ENCODE peak calls at places on chromosomes 11 and 22, in five cellular contexts. One of them, this sample, is unnamed.

GRCh38 chr11:84413547-84413946 is 1127.4 kb upstream of the CCDC90B start:
- DNase-seq in esophagus squamous epithelium: no peak
- DNase-seq in colonic mucosa: no peak
- DNase-seq in brain microvascular endothelial cell: no peak
- DNase-seq in fibroblast of mammary gland: no peak
- DNase-seq in this sample: no peak

GRCh38 chr11:62504158-62504973 is 42.2 kb downstream of the AHNAK start:
- DNase-seq in esophagus squamous epithelium: no peak
- DNase-seq in colonic mucosa: no peak
- DNase-seq in brain microvascular endothelial cell: no peak
- DNase-seq in fibroblast of mammary gland: no peak
- DNase-seq in this sample: no peak

GRCh38 chr11:126338346-126339055 is 17.0 kb upstream of the ST3GAL4 start:
- DNase-seq in esophagus squamous epithelium: no peak
- DNase-seq in colonic mucosa: no peak
- DNase-seq in brain microvascular endothelial cell: no peak
- DNase-seq in fibroblast of mammary gland: no peak
- DNase-seq in this sample: no peak

GRCh38 chr11:108497317-108498045 is 703 bp downstream of the POGLUT3 start:
- DNase-seq in esophagus squamous epithelium: peak
- DNase-seq in colonic mucosa: peak
- DNase-seq in brain microvascular endothelial cell: peak
- DNase-seq in fibroblast of mammary gland: peak
- DNase-seq in this sample: peak

GRCh38 chr11:100930185-100930778 is 199.3 kb downstream of the PGR start:
- DNase-seq in esophagus squamous epithelium: no peak
- DNase-seq in colonic mucosa: no peak
- DNase-seq in brain microvascular endothelial cell: peak
- DNase-seq in fibroblast of mammary gland: peak
- DNase-seq in this sample: peak

GRCh38 chr11:117807482-117808272 is 10.7 kb upstream of the DSCAML1 start:
- DNase-seq in esophagus squamous epithelium: peak
- DNase-seq in colonic mucosa: peak
- DNase-seq in brain microvascular endothelial cell: peak
- DNase-seq in fibroblast of mammary gland: peak
- DNase-seq in this sample: peak

GRCh38 chr11:77136784-77137420 is 8.9 kb downstream of the MYO7A start:
- DNase-seq in esophagus squamous epithelium: no peak
- DNase-seq in colonic mucosa: no peak
- DNase-seq in brain microvascular endothelial cell: no peak
- DNase-seq in fibroblast of mammary gland: no peak
- DNase-seq in this sample: no peak

GRCh38 chr11:125514336-125515101 is 18.5 kb upstream of the FEZ1 start:
- DNase-seq in esophagus squamous epithelium: no peak
- DNase-seq in colonic mucosa: peak
- DNase-seq in brain microvascular endothelial cell: peak
- DNase-seq in fibroblast of mammary gland: peak
- DNase-seq in this sample: peak

GRCh38 chr11:61642162-61642561 is 38.0 kb upstream of the DAGLA start:
- DNase-seq in esophagus squamous epithelium: no peak
- DNase-seq in colonic mucosa: peak
- DNase-seq in brain microvascular endothelial cell: no peak
- DNase-seq in fibroblast of mammary gland: no peak
- DNase-seq in this sample: no peak

GRCh38 chr11:17471501-17471900 is 5.1 kb downstream of the ABCC8 start:
- DNase-seq in esophagus squamous epithelium: no peak
- DNase-seq in colonic mucosa: no peak
- DNase-seq in brain microvascular endothelial cell: no peak
- DNase-seq in fibroblast of mammary gland: no peak
- DNase-seq in this sample: no peak

GRCh38 chr11:17472467-17472866 is 4.2 kb downstream of the ABCC8 start:
- DNase-seq in esophagus squamous epithelium: no peak
- DNase-seq in colonic mucosa: no peak
- DNase-seq in brain microvascular endothelial cell: no peak
- DNase-seq in fibroblast of mammary gland: no peak
- DNase-seq in this sample: no peak

GRCh38 chr11:17475666-17476316 is 854 bp downstream of the ABCC8 start:
- DNase-seq in esophagus squamous epithelium: no peak
- DNase-seq in colonic mucosa: no peak
- DNase-seq in brain microvascular endothelial cell: no peak
- DNase-seq in fibroblast of mammary gland: no peak
- DNase-seq in this sample: no peak

GRCh38 chr11:17469998-17470397 is 6.6 kb downstream of the ABCC8 start:
- DNase-seq in esophagus squamous epithelium: no peak
- DNase-seq in colonic mucosa: no peak
- DNase-seq in brain microvascular endothelial cell: no peak
- DNase-seq in fibroblast of mammary gland: no peak
- DNase-seq in this sample: no peak

DNA sequence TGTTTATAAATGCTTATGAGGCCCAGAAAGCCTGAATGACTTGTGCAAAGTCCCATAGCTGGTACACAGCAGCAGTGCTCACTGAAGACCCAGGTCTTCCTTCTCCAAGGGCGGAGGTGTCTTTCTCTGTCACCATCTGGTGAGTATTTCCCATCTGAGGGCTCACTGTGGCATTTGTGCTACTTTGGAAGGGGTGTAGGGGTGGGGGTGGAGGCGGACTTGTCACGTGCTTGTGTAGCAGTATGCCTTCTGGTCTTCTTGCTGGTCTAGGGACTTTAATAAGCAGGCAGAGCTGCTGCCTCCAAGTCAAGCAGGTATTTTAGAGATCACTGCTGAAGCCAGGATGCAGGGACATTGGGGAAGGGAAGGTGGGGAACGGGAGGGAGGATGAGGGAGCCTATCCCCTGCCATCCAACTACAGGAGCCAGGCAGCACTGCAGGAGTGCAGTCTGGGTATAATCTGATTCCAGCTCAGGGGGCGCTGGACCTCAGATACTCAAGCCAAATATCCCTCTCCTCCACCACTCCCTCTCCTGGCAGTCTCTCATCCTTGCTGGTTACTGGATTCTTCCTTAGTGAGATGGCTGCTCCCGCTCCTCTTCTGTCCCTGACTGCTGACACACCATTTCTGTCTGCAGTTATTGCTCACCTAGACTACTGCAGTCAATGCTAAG is 3.4 kb downstream of the ABCC8 start:
- DNase-seq in esophagus squamous epithelium: no peak
- DNase-seq in colonic mucosa: no peak
- DNase-seq in brain microvascular endothelial cell: peak
- DNase-seq in fibroblast of mammary gland: no peak
- DNase-seq in this sample: no peak
- TF ChIP-seq CTCF in esophagus squamous epithelium: no peak
- TF ChIP-seq CTCF in colonic mucosa: no peak
- TF ChIP-seq CTCF in brain microvascular endothelial cell: peak
- TF ChIP-seq CTCF in fibroblast of mammary gland: no peak
- TF ChIP-seq CTCF in this sample: no peak

GRCh38 chr22:39529487-39529851 is 3.1 kb downstream of the RPS19BP1 start:
- DNase-seq in esophagus squamous epithelium: no peak
- DNase-seq in colonic mucosa: peak
- DNase-seq in brain microvascular endothelial cell: no peak
- DNase-seq in fibroblast of mammary gland: no peak
- DNase-seq in this sample: no peak

GRCh38 chr22:39528681-39529486 is 3.7 kb downstream of the RPS19BP1 start:
- DNase-seq in esophagus squamous epithelium: peak
- DNase-seq in colonic mucosa: peak
- DNase-seq in brain microvascular endothelial cell: peak
- DNase-seq in fibroblast of mammary gland: peak
- DNase-seq in this sample: peak

GRCh38 chr22:39532215-39533071 is at the start of gene RPS19BP1:
- DNase-seq in esophagus squamous epithelium: peak
- DNase-seq in colonic mucosa: peak
- DNase-seq in brain microvascular endothelial cell: peak
- DNase-seq in fibroblast of mammary gland: peak
- DNase-seq in this sample: peak

GRCh38 chr22:39530136-39530535 is 2.4 kb downstream of the RPS19BP1 start:
- DNase-seq in esophagus squamous epithelium: no peak
- DNase-seq in colonic mucosa: no peak
- DNase-seq in brain microvascular endothelial cell: no peak
- DNase-seq in fibroblast of mammary gland: no peak
- DNase-seq in this sample: no peak

DNA sequence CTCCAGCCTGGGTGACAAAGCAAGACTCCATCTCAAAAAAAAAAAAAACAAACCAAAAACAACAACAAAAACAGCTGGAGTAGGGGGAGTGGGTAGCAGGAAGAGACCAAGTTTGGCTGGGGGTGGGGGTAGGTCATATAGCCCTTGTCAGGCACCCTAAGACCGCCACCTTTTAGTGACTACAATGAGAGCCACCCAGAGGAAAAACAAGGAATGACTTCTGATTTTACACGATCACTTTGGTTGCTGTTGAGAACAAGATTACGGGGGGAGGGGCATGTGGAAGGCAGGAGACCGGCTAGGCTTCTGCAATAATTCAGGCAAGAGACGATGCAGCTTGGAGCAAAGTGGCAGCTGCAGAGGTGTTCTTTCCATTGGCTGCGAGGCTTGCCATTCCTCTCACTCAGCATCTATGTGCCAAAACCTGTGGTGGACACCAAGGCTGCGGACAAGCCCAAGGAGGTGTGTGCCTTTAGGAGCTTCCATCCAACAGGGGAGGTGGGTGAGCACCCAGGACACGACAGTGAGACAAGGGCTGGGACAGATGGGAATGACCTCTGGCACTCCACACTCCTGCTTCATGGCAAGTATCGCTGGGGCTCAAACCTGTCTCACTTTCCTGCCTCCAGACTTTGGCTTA is 1.7 kb downstream of the RPS19BP1 start:
- DNase-seq in esophagus squamous epithelium: no peak
- DNase-seq in colonic mucosa: peak
- DNase-seq in brain microvascular endothelial cell: peak
- DNase-seq in fibroblast of mammary gland: peak
- DNase-seq in this sample: peak
- H3K4me3 ChIP-seq in esophagus squamous epithelium: no peak
- H3K4me3 ChIP-seq in colonic mucosa: no peak
- H3K4me3 ChIP-seq in brain microvascular endothelial cell: no peak
- H3K4me3 ChIP-seq in fibroblast of mammary gland: no peak
- H3K4me3 ChIP-seq in this sample: peak

GRCh38 chr11:9260182-9261146 is 4.7 kb downstream of the DENND5A start:
- DNase-seq in esophagus squamous epithelium: no peak
- DNase-seq in colonic mucosa: no peak
- DNase-seq in brain microvascular endothelial cell: no peak
- DNase-seq in fibroblast of mammary gland: no peak
- DNase-seq in this sample: no peak
- TF ChIP-seq CTCF in esophagus squamous epithelium: no peak
- TF ChIP-seq CTCF in colonic mucosa: no peak
- TF ChIP-seq CTCF in brain microvascular endothelial cell: peak
- TF ChIP-seq CTCF in fibroblast of mammary gland: peak
- TF ChIP-seq CTCF in this sample: peak

GRCh38 chr11:110435780-110436717 is 6.3 kb downstream of the FDX1 start:
- DNase-seq in esophagus squamous epithelium: no peak
- DNase-seq in colonic mucosa: no peak
- DNase-seq in brain microvascular endothelial cell: peak
- DNase-seq in fibroblast of mammary gland: peak
- DNase-seq in this sample: peak
- H3K4me3 ChIP-seq in esophagus squamous epithelium: no peak
- H3K4me3 ChIP-seq in colonic mucosa: no peak
- H3K4me3 ChIP-seq in brain microvascular endothelial cell: no peak
- H3K4me3 ChIP-seq in fibroblast of mammary gland: no peak
- H3K4me3 ChIP-seq in this sample: no peak

GRCh38 chr22:50474711-50475651 is at the start of gene SBF1:
- DNase-seq in esophagus squamous epithelium: peak
- DNase-seq in colonic mucosa: peak
- DNase-seq in brain microvascular endothelial cell: peak
- DNase-seq in fibroblast of mammary gland: peak
- DNase-seq in this sample: peak

GRCh38 chr22:50473855-50474671 is 772 bp downstream of the SBF1 start:
- DNase-seq in esophagus squamous epithelium: no peak
- DNase-seq in colonic mucosa: peak
- DNase-seq in brain microvascular endothelial cell: peak
- DNase-seq in fibroblast of mammary gland: peak
- DNase-seq in this sample: peak

GRCh38 chr22:50471962-50472361 is 2.9 kb downstream of the SBF1 start:
- DNase-seq in esophagus squamous epithelium: no peak
- DNase-seq in colonic mucosa: no peak
- DNase-seq in brain microvascular endothelial cell: no peak
- DNase-seq in fibroblast of mammary gland: no peak
- DNase-seq in this sample: no peak

GRCh38 chr22:50471197-50471847 is 3.5 kb downstream of the SBF1 start:
- DNase-seq in esophagus squamous epithelium: no peak
- DNase-seq in colonic mucosa: no peak
- DNase-seq in brain microvascular endothelial cell: no peak
- DNase-seq in fibroblast of mammary gland: no peak
- DNase-seq in this sample: no peak

GRCh38 chr22:50473088-50473487 is 1.7 kb downstream of the SBF1 start:
- DNase-seq in esophagus squamous epithelium: no peak
- DNase-seq in colonic mucosa: peak
- DNase-seq in brain microvascular endothelial cell: no peak
- DNase-seq in fibroblast of mammary gland: no peak
- DNase-seq in this sample: no peak
- TF ChIP-seq CTCF in esophagus squamous epithelium: no peak
- TF ChIP-seq CTCF in colonic mucosa: no peak
- TF ChIP-seq CTCF in brain microvascular endothelial cell: peak
- TF ChIP-seq CTCF in fibroblast of mammary gland: peak
- TF ChIP-seq CTCF in this sample: peak

DNA sequence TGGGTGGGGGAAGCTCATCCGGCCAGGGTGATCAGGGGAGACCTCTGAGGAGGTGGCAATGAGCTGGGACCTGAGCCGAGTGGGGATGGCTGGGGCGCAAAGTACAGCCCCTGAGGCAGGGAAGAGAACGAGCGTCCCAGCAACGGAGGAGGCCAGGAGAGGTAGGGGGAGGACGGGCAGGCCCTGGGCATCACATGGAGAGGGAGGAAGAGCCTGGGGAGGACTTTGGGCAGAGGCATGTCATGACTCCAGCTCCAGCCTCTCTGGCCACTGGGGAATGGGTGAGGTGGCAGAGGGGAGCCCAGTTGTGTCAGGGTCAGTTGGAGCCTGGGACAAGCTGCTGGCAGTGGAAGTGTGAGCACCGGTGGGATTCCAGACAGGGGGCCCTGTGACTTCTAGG is 11.5 kb downstream of the PMM1 start:
- DNase-seq in esophagus squamous epithelium: no peak
- DNase-seq in colonic mucosa: no peak
- DNase-seq in brain microvascular endothelial cell: no peak
- DNase-seq in fibroblast of mammary gland: no peak
- DNase-seq in this sample: no peak
- H3K4me3 ChIP-seq in esophagus squamous epithelium: no peak
- H3K4me3 ChIP-seq in colonic mucosa: no peak
- H3K4me3 ChIP-seq in brain microvascular endothelial cell: no peak
- H3K4me3 ChIP-seq in fibroblast of mammary gland: no peak
- H3K4me3 ChIP-seq in this sample: no peak

GRCh38 chr22:37334859-37335818 is 52.8 kb downstream of the CYTH4 start:
- DNase-seq in esophagus squamous epithelium: no peak
- DNase-seq in colonic mucosa: no peak
- DNase-seq in brain microvascular endothelial cell: no peak
- DNase-seq in fibroblast of mammary gland: no peak
- DNase-seq in this sample: no peak
- TF ChIP-seq CTCF in esophagus squamous epithelium: no peak
- TF ChIP-seq CTCF in colonic mucosa: no peak
- TF ChIP-seq CTCF in brain microvascular endothelial cell: peak
- TF ChIP-seq CTCF in fibroblast of mammary gland: no peak
- TF ChIP-seq CTCF in this sample: no peak

DNA sequence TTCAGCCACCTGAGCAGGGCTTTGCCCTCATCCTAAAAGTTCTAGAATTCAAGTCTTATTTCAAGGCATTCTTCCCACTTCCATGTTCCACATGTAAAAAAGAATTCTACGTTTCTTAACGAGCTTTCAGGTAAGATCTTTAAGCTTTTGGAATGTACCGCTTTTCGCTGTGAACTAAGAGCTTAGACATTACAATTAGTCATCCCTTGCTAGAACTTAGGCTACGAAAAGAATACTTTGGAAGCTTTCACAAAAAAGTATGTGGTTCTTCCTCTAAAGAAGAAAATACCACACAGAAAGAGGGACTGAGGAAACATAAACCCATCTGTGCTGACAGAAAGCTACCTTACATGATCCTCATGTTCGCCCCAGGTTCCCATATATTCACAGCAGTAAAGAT is 1.9 kb downstream of the NUMA1 start:
- DNase-seq in esophagus squamous epithelium: no peak
- DNase-seq in colonic mucosa: no peak
- DNase-seq in brain microvascular endothelial cell: no peak
- DNase-seq in fibroblast of mammary gland: no peak
- DNase-seq in this sample: peak
- H3K4me3 ChIP-seq in esophagus squamous epithelium: peak
- H3K4me3 ChIP-seq in colonic mucosa: no peak
- H3K4me3 ChIP-seq in brain microvascular endothelial cell: no peak
- H3K4me3 ChIP-seq in fibroblast of mammary gland: peak
- H3K4me3 ChIP-seq in this sample: peak